ENCODE peak calls at places on chromosome 10, in seven cellular contexts. K, E, Z, F, L, H and S are unnamed samples.

GRCh38 chr10:114718386-114718785 is 60.3 kb upstream of the ABLIM1 start:
- ATAC-seq in H (no peak), F (no peak), E (no peak), K (no peak), Z (no peak), L (no peak), S (no peak)

GRCh38 chr10:84244651-84245270 is at the start of gene RGR:
- ATAC-seq in L (peak; percentile 48), E (no peak), F (no peak), H (no peak), K (peak; percentile 81), Z (no peak), S (peak; percentile 74)

GRCh38 chr10:16953270-16953669 is 136.0 kb upstream of the RSU1 start:
- ATAC-seq in E (no peak), L (no peak), H (no peak), F (no peak), Z (no peak), K (no peak), S (no peak)

GRCh38 chr10:11625019-11625735 is 13.7 kb upstream of the USP6NL start:
- ATAC-seq in H (no peak), E (no peak), L (peak; percentile 46), F (no peak), Z (no peak), K (no peak), S (no peak)

GRCh38 chr10:97163646-97164535 is 21.9 kb downstream of the SLIT1 start:
- ATAC-seq in E (no peak), F (no peak), L (peak; percentile 7), Z (no peak), H (no peak), K (no peak), S (no peak)

GRCh38 chr10:119642556-119643111 is 8.5 kb upstream of the BAG3 start:
- ATAC-seq in K (no peak), F (no peak), E (no peak), L (no peak), Z (no peak), H (no peak), S (no peak)

GRCh38 chr10:110883924-110884323 is 12.2 kb downstream of the PDCD4 start:
- ATAC-seq in K (no peak), L (no peak), E (peak; percentile 93), F (no peak), Z (peak; percentile 75), H (no peak), S (peak; percentile 31)

GRCh38 chr10:100917071-100917470 is 4.3 kb downstream of the SLF2 start:
- ATAC-seq in F (no peak), Z (no peak), E (no peak), L (no peak), K (no peak), H (no peak), S (no peak)

GRCh38 chr10:31650010-31650409 is 278.6 kb downstream of the ARHGAP12 start:
- ATAC-seq in Z (no peak), F (no peak), K (no peak), E (peak; percentile 42), L (peak; percentile 88), H (no peak), S (peak; percentile 88)

GRCh38 chr10:33067481-33067880 is 109.5 kb upstream of the ITGB1 start:
- ATAC-seq in H (no peak), L (no peak), E (no peak), K (no peak), Z (no peak), F (no peak), S (no peak)

DNA sequence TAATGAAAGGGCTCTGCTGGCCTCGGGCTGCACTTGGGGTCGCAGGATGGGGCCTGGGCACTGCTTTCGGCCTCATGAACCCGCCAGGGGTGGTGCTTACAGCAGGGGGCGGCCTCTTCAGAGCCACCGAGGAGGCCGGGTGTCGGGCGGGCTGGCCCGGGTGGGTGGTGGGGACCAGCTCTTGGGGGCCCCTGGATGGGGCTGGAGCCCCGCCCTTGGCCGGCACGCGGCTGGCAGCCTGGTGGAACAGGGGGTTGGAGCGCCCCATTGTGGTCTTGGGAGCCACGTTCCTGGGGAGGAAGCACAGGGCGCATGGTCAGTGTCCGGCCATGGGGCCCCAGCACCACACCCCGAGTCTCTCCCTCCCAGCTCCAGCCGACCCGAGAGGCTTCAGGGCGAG is 8.8 kb downstream of the ADAM8 start:
- ATAC-seq in Z (peak; percentile 79), L (no peak), E (no peak), F (peak; percentile 58), H (peak; percentile 34), K (no peak), S (no peak)
- TF ChIP-seq POLR2AphosphoS5 in Z (no peak), L (no peak), E (no peak), F (no peak), H (no peak), K (no peak), S (no peak)

GRCh38 chr10:79071535-79071923 is 2.8 kb downstream of the ZMIZ1 start:
- ATAC-seq in K (no peak), L (no peak), E (no peak), H (no peak), F (no peak), Z (no peak), S (no peak)

GRCh38 chr10:79072041-79072441 is 3.3 kb downstream of the ZMIZ1 start:
- ATAC-seq in L (no peak), F (no peak), H (no peak), E (no peak), K (no peak), Z (no peak), S (no peak)

GRCh38 chr10:79070091-79070610 is 1.4 kb downstream of the ZMIZ1 start:
- ATAC-seq in Z (peak; percentile 8), H (no peak), F (peak; percentile 4), K (peak; percentile 5), L (peak; percentile 1), E (peak; percentile 1), S (peak; percentile 32)

GRCh38 chr10:79069325-79070090 is 742 bp downstream of the ZMIZ1 start:
- ATAC-seq in L (peak; percentile 8), K (no peak), Z (peak; percentile 22), H (peak; percentile 19), F (no peak), E (peak; percentile 14), S (no peak)

DNA sequence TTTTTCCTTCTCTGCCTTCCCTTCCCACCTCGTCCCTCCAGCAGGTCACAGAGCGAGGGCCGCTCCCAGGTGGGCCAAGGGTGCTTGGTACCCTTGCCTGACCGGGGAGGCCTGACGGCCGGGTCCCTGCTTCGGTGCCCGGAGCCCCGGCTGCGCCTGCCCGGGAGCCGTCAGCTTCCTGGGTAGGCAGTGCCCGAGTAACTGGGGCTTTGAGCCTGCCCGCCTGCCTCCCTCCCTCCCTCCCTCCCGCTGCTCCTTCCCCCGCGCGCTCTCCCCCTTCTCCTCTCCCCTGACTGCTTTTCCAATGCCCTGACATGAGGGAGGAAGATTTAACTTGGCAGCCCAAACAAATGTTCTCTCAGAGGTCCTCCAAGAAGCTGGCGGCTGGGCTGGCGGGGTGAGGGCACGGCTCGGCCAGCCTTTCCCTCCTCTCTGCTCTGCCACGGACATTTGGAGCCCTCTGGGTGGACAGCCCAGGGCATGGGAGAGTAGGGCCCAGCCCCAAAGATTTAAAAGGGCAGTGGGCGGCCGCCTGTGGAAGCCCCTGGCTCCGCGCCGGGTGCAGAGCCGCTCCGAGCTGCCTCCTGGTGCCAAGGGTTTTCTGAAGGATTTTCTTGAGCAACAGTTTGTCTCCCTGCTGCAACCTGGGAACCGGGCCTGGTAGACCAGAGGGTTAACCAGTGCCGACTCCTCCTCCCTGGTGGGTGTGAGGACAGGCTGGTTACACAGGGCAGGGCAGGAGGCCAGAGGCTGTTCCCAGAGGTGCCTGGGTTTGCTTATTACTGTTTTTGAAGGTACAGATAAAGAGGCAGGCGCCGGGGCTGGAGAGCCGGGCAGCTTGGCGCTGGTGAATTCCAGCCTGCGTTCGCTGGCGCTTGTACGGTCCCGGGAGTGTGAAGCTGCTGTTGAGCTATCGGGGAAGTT is 2.1 kb downstream of the ZMIZ1 start:
- ATAC-seq in L (peak; percentile 55), H (no peak), E (peak; percentile 45), Z (no peak), F (peak; percentile 9), K (peak; percentile 69), S (peak; percentile 76)
- TF ChIP-seq POLR2AphosphoS5 in L (peak; percentile 88), H (no peak), E (peak; percentile 34), Z (no peak), F (no peak), K (no peak), S (peak; percentile 94)

GRCh38 chr10:45468110-45468509 is 94.1 kb downstream of the ALOX5 start:
- ATAC-seq in K (no peak), F (no peak), E (no peak), L (no peak), H (no peak), Z (no peak), S (no peak)

GRCh38 chr10:45473126-45473525 is 99.1 kb downstream of the ALOX5 start:
- ATAC-seq in K (no peak), L (no peak), Z (no peak), E (no peak), H (no peak), F (no peak), S (no peak)

GRCh38 chr10:45471531-45472310 is 97.7 kb downstream of the ALOX5 start:
- ATAC-seq in Z (peak; percentile 4), F (peak; percentile 92), E (no peak), H (no peak), K (peak; percentile 40), L (no peak), S (no peak)

GRCh38 chr10:45466784-45467183 is 92.8 kb downstream of the ALOX5 start:
- ATAC-seq in F (no peak), E (no peak), Z (no peak), L (peak; percentile 43), H (no peak), K (no peak), S (no peak)

DNA sequence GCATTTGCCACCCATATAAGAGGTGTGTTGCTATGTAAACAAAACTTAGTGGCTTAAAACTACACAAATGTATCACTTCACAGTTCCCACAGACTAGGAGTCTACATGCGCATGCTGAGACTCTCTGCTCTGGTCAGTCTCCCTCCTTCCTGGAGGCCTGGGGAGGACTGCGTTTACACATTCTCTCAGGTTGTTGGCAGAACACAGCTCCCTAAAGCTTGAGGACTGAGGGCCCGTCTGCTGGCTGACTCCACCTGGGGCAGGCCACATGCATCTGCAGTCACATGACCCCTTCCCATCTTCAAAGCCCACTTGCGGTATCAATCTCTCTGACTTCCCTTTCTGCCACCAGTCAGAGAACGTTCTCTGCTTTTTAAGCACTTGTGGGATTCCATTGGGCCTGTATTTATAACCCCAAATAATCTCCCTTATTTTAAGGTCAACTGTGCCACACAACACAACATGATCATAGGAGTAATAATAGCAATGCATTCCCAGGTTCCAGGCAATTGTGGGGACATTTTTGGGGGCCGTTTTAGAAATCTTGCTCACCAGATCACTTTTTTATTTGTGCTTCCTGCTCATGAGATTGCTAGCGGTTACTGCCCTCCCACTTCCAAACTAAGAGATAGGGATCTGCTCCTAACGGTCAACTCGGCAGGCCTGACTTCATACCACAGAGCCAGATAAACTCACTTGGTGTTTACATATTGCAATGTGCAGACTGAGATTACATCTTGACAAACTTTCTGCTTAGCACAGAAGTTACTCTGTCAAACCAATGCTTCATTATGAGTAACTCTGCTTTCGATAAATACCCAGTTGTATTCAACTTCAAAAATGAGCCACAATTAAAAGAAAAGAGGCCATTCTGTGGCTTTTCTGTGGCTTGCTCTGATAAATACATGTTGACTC is 96.3 kb downstream of the ALOX5 start:
- ATAC-seq in E (peak; percentile 94), F (peak; percentile 55), K (peak; percentile 92), H (no peak), L (no peak), Z (peak; percentile 90), S (peak; percentile 32)
- TF ChIP-seq POLR2AphosphoS5 in E (peak; percentile 82), F (no peak), K (no peak), H (no peak), L (peak; percentile 52), Z (peak; percentile 98), S (no peak)

DNA sequence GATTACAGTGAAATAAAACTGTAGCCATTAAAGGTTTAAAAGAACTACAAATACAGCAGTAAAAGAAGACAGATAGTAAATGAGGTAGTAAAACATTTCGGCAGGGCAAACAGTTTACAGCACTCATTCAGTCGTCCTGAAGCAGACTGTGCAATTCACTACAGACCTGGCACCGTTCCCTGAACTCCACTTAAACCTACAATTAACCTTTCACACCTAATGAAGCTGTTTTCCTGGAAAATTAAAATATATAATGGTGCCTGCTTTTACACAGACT is 335.3 kb downstream of the GFRA1 start:
- ATAC-seq in L (no peak), H (no peak), F (no peak), E (no peak), Z (no peak), K (no peak), S (no peak)
- TF ChIP-seq POLR2AphosphoS5 in L (no peak), H (no peak), F (no peak), E (no peak), Z (no peak), K (no peak), S (no peak)